ENCODE peak calls at places on chromosomes 1 and 21, in seven cellular contexts. Q, Y, R, S, A, X and U are unnamed samples. For H3K36me3, the result is how much of the 10 kb centered on the place peaks cover.

GRCh38 chr1:76073471-76073870 is 1.1 kb upstream of the ST6GALNAC3 start:
- DNase-seq in R (peak), Q (no peak), S (no peak), X (no peak), Y (peak), A (peak), U (peak)

GRCh38 chr1:66751160-66751559 is 1.1 kb upstream of the DYNLT5 start:
- DNase-seq in Q (no peak), X (no peak), A (no peak), R (no peak), S (no peak), Y (no peak), U (no peak)

GRCh38 chr21:31201548-31201947 is 142.5 kb downstream of the TIAM1 start:
- DNase-seq in R (peak), A (peak), X (no peak), S (peak), Q (no peak), Y (peak), U (no peak)

GRCh38 chr1:67431869-67432578 is 1.8 kb upstream of the SERBP1 start:
- DNase-seq in X (no peak), Q (no peak), A (no peak), S (no peak), R (no peak), Y (no peak), U (no peak)

GRCh38 chr1:100578201-100578600 is 40.3 kb downstream of the GPR88 start:
- DNase-seq in Q (no peak), S (no peak), A (no peak), R (peak), X (no peak), Y (peak), U (no peak)

GRCh38 chr1:151311589-151312331 is 15.5 kb downstream of the PI4KB start:
- DNase-seq in S (peak), Q (peak), Y (peak), A (peak), R (peak), X (no peak), U (peak)

GRCh38 chr1:95352767-95353166 is 118.8 kb downstream of the RWDD3 start:
- DNase-seq in Q (no peak), R (no peak), Y (no peak), S (no peak), A (no peak), X (no peak), U (no peak)

GRCh38 chr21:32966120-32966519 is 59.6 kb upstream of the OLIG2 start:
- DNase-seq in Y (no peak), A (no peak), Q (no peak), X (no peak), S (no peak), R (no peak), U (no peak)

GRCh38 chr21:28345934-28346333 is 646.7 kb downstream of the LTN1 start:
- DNase-seq in X (no peak), Y (no peak), Q (no peak), A (no peak), R (no peak), S (no peak), U (no peak)

GRCh38 chr1:11952455-11953109 is 18.1 kb downstream of the PLOD1 start:
- DNase-seq in R (no peak), S (no peak), Y (no peak), X (no peak), A (no peak), Q (no peak), U (no peak)

GRCh38 chr1:171438441-171438840 is 46.9 kb upstream of the PRRC2C start:
- DNase-seq in Y (peak), R (peak), X (no peak), A (peak), Q (no peak), S (peak), U (peak)

GRCh38 chr1:107153033-107153432 is 12.2 kb downstream of the NTNG1 start:
- DNase-seq in S (no peak), A (no peak), Y (no peak), Q (no peak), R (peak), X (no peak), U (no peak)

GRCh38 chr1:206117151-206117948 is at the start of gene AVPR1B:
- DNase-seq in R (peak), Q (no peak), Y (peak), A (peak), X (peak), S (no peak), U (no peak)

GRCh38 chr21:46153259-46154154 is 1.9 kb downstream of the FTCD start:
- DNase-seq in Q (peak), A (peak), X (peak), R (no peak), Y (no peak), S (peak), U (no peak)

GRCh38 chr1:87684786-87685185 is 356.1 kb downstream of the LMO4 start:
- DNase-seq in Q (no peak), Y (peak), R (peak), X (peak), S (no peak), A (peak), U (no peak)

GRCh38 chr1:237938553-237938952 is 47.8 kb upstream of the ZP4 start:
- DNase-seq in X (peak), Q (no peak), R (no peak), A (no peak), Y (no peak), S (no peak), U (no peak)

GRCh38 chr1:41698916-41699860 is 214.7 kb upstream of the EDN2 start:
- DNase-seq in X (no peak), S (no peak), A (no peak), Q (no peak), R (no peak), Y (no peak), U (no peak)

GRCh38 chr1:224256642-224257041 is 73.3 kb downstream of the NVL start:
- DNase-seq in X (no peak), R (no peak), Y (no peak), S (no peak), Q (no peak), A (no peak), U (no peak)

GRCh38 chr1:63691672-63692425 is 82.0 kb upstream of the ROR1 start:
- DNase-seq in A (peak), S (no peak), X (no peak), R (peak), Q (peak), Y (peak), U (peak)

GRCh38 chr1:173507847-173508209 is 30.7 kb downstream of the PRDX6 start:
- DNase-seq in A (no peak), Q (no peak), S (no peak), Y (no peak), R (no peak), X (no peak), U (peak)

GRCh38 chr1:156014829-156015228 is 5.9 kb downstream of the SSR2 start:
- DNase-seq in Q (no peak), Y (no peak), R (no peak), A (no peak), X (no peak), S (no peak), U (no peak)

GRCh38 chr1:156012051-156012817 is 8.5 kb downstream of the SSR2 start:
- DNase-seq in A (no peak), S (no peak), R (no peak), Q (no peak), Y (no peak), X (no peak), U (no peak)

GRCh38 chr1:156006666-156007376 is 13.9 kb downstream of the SSR2 start:
- DNase-seq in A (no peak), Y (no peak), X (no peak), R (no peak), S (no peak), Q (no peak), U (no peak)

GRCh38 chr1:156004843-156005593 is 15.7 kb downstream of the SSR2 start:
- DNase-seq in X (peak), S (no peak), A (no peak), R (no peak), Q (no peak), Y (no peak), U (no peak)

DNA sequence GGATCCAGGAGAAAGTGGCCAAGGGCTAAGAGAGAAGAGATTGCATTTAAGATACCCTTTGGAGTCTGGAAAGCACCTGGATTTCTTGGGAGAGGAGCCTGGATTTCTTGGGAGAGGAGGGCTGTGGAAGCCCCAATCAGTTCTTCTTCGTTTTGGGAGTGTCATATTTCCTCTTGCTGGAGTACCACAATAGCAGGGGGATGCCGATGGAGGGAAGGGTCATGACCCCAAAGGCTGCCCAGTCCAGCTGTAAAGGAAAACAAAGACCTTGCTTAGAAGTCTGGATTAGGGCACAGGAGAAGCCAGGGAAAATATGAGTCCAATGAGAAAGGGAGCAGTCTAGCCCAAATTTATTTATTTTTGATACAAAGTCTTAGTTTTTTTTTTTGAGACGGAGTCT is 11.3 kb downstream of the SSR2 start:
- DNase-seq in Y (no peak), Q (no peak), R (no peak), X (no peak), A (no peak), S (no peak), U (no peak)
- H3K36me3 ChIP-seq in Y (half or more), Q (under half), R (half or more), X (under half), A (under half), S (half or more), U (under half)

DNA sequence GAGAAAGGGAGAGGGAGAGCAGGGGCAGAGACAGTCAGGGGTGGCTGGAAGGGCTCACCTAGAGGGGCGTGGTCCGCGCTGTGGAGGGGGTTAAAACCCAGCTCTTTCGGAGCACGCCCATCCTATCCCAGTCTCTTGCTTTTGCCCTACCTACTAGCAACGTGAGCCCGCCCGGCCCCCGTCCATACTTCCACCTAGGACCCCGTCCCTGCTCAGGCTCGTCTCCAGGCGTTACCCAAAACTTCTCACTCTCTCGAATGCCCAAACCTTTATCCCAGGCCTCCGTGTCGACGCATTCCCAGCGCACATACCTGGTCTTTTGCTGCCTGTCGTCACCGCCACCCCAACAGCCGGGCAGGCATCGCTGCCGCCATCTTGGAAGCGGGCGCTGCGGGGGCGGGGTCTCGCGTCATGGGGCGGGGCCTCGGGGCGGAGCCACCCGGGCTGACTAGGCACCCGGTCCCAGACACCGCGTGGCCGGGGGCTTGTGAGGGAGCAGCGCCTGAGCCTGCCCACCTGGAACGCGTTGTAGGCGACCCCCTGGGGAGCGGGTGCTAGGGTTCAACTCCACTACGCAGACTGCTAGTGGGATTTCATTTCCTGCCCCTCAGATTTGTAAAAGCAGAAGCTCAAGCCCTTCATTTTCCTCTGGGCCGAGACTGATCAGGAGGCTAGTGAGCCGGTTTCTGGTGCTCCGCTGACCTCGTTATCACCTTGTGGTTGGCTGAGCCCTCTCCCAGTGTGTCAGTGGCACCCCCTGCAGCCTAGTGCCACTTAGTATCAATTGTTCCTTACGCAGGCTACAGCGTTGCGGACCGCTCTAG is at the start of gene B4GALT3:
- DNase-seq in R (peak), X (peak), S (peak), Q (peak), A (peak), Y (peak), U (no peak)
- TF ChIP-seq CTCF in R (no peak), X (no peak), S (no peak), Q (no peak), A (no peak), Y (peak), U (peak)

DNA sequence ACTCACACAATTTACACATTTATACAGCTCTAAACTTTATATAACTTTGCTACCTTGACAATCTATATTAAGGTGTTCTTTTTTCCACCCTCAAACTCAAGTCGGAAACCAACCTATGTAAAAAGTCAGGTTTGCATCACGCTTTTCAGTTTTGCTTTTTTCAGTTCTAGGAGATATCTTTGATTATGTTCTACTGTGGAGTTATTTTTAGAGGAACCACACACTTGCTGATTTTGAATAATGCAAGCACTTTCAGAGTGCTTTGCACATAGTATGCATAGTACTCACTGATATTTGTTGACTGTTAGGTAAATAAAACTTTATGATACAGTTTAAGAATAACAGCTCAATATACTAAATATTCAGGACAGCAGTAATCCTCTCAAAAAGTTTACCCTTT is 564.2 kb upstream of the ZRANB2 start:
- DNase-seq in R (no peak), A (no peak), Q (no peak), S (no peak), X (no peak), Y (no peak), U (no peak)
- H3K36me3 ChIP-seq in R (under half), A (under half), Q (under half), S (under half), X (under half), Y (under half), U (under half)

DNA sequence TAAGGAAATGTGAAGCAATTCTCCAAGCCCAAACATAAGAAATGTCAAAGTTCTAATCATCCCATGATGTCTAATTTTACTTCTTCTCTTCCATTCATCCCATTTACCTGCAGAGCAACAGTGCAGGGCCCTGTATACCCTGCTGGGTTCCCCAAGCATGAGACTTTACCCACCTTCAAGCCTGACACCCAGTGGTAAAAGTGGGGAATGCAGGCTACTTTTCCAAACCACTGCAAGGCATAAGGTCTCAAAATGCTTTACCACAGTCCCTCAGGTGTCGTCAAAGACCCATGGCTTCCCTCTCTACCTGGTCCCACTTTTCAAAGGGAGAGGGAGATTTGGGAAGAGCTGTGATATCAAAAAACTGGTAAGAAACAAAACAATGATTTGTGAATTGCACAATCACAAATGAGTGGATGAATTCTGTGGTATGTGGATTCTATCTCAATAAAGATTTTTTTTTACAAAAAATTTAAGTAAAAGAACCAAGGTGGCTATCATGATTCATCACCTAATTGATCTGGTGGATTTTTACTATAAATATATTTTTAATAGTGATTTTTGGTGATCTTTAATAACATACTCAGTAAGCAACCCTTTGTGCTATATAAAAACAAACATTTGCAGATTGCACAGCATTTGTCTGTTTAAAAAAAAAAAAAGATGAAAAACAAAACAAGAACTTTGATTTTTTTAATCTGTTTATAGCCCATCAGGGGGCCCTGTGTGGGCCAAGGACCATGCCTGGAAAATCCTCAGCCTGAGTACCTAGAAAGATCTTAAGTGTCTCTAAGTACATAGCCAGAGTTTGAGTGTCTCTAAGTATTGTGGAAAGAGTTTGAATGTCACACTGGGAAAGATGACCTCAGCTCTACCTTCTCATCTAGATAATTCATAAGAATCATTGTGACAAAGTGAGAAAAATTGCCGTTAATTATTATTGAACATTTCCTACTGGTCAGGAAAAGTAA is 73.1 kb upstream of the GJB5 start:
- DNase-seq in S (no peak), X (no peak), Y (peak), Q (peak), A (peak), R (peak), U (no peak)
- TF ChIP-seq CTCF in S (peak), X (peak), Y (peak), Q (peak), A (peak), R (peak), U (peak)

GRCh38 chr1:226984521-226985238 is 44.6 kb downstream of the COQ8A start:
- DNase-seq in A (no peak), X (no peak), S (no peak), Y (no peak), R (no peak), Q (no peak), U (no peak)
- H3K36me3 ChIP-seq in A (under half), X (under half), S (under half), Y (under half), R (under half), Q (under half), U (under half)

DNA sequence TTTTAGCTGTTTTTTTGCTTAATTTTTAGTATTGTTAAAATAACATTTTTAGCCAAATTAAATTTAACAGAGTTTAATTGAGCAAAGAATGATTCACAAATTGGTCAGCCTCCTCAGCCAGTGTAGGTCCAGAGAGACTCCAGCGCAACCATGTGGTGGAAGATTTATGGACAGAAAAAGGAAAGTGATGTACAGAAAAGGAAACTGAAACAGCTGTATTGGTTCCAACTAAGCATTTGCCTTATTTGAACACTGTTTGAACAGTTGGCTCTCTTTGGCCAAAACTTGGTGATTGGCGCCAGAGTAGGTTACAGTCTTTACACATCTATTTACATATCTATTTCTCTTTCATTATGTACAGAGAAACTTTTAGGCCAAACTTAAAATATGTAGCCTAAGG is 19.4 kb downstream of the RPS6KC1 start:
- DNase-seq in Y (peak), R (peak), Q (no peak), X (no peak), S (no peak), A (peak), U (peak)
- TF ChIP-seq CTCF in Y (peak), R (peak), Q (no peak), X (no peak), S (no peak), A (peak), U (peak)

GRCh38 chr1:169853335-169853734 is 40.4 kb downstream of the SCYL3 start:
- DNase-seq in Q (no peak), R (no peak), X (no peak), S (no peak), Y (no peak), A (no peak), U (no peak)
- H3K36me3 ChIP-seq in Q (under half), R (under half), X (under half), S (under half), Y (under half), A (half or more), U (under half)

GRCh38 chr1:3431266-3431665 is 23.2 kb upstream of the ARHGEF16 start:
- DNase-seq in Q (no peak), X (no peak), A (no peak), S (no peak), Y (no peak), R (no peak), U (no peak)

GRCh38 chr1:3430820-3431219 is 23.6 kb upstream of the ARHGEF16 start:
- DNase-seq in S (no peak), X (no peak), R (no peak), Q (no peak), Y (no peak), A (no peak), U (no peak)

GRCh38 chr1:3430406-3430805 is 24.1 kb upstream of the ARHGEF16 start:
- DNase-seq in A (no peak), X (no peak), Q (no peak), R (no peak), S (no peak), Y (no peak), U (no peak)

GRCh38 chr1:3432306-3432705 is 22.2 kb upstream of the ARHGEF16 start:
- DNase-seq in A (no peak), Q (no peak), X (no peak), S (no peak), R (no peak), Y (no peak), U (no peak)

GRCh38 chr1:3431686-3432085 is 22.8 kb upstream of the ARHGEF16 start:
- DNase-seq in A (no peak), Y (no peak), R (no peak), S (no peak), X (no peak), Q (no peak), U (no peak)
- TF ChIP-seq CTCF in A (no peak), Y (no peak), R (no peak), S (no peak), X (no peak), Q (no peak), U (no peak)

DNA sequence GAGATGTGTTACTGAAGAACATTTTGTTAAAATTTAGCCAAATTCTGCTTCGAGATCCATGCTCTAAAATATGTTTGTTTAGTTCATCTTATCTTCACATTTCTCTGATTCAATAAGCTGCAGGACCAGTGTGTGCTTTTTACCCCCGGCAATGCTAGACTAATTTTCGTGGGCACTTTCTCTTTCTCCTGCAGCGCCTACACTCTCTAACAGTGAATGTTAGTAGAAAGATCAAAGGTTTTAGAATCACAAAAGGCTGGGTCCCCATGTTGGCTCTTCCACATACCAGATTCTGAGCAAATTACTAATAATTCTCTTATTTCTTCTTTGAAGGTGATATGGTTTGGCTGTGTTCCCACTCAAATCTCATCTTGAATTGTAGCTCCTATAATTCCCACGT is 8.5 kb downstream of the CHML start:
- DNase-seq in R (no peak), Q (no peak), A (no peak), X (no peak), Y (no peak), S (no peak), U (no peak)
- H3K36me3 ChIP-seq in R (under half), Q (under half), A (under half), X (under half), Y (under half), S (under half), U (under half)